ENCODE peak calls at places on chromosomes 13 and 19, in five cellular contexts. O is H1, L is A549, R is HepG2, F is K562. P is an unnamed sample.

GRCh38 chr19:9040131-9040530 is 29.9 kb upstream of the MUC16 start:
- DNase-seq in O (no peak), L (no peak), R (no peak), F (no peak), P (no peak)

GRCh38 chr19:19651076-19651475 is 7.6 kb upstream of the GMIP start:
- DNase-seq in O (no peak), L (no peak), R (no peak), F (no peak), P (no peak)

GRCh38 chr19:47998800-47999199 is 4.4 kb downstream of the ELSPBP1 start:
- DNase-seq in O (no peak), L (no peak), R (no peak), F (peak; percentile 46), P (no peak)

GRCh38 chr13:113792821-113793717 is 34.0 kb downstream of the TMEM255B start:
- DNase-seq in O (no peak), L (no peak), R (no peak), F (no peak), P (no peak)

GRCh38 chr19:54096642-54097106 is 3.9 kb downstream of the OSCAR start:
- DNase-seq in O (peak; percentile 62), L (peak; percentile 68), R (no peak), F (peak; percentile 36), P (peak; percentile 17)

GRCh38 chr13:88162076-88162702 is 491.0 kb downstream of the SLITRK5 start:
- DNase-seq in O (no peak), L (no peak), R (no peak), F (no peak), P (no peak)

GRCh38 chr19:50402544-50403301 is 16.0 kb upstream of the SPIB start:
- DNase-seq in O (no peak), L (no peak), R (no peak), F (no peak), P (no peak)

GRCh38 chr19:8682931-8683330 is 15.7 kb downstream of the ACTL9 start:
- DNase-seq in O (no peak), L (no peak), R (no peak), F (no peak), P (no peak)

GRCh38 chr13:80989770-80990169 is 648.8 kb upstream of the SPRY2 start:
- DNase-seq in O (no peak), L (no peak), R (no peak), F (no peak), P (no peak)

GRCh38 chr13:40221460-40222201 is 444.8 kb downstream of the FOXO1 start:
- DNase-seq in O (no peak), L (no peak), R (peak; percentile 41), F (no peak), P (no peak)

GRCh38 chr13:75214846-75215245 is 267.1 kb downstream of the TBC1D4 start:
- DNase-seq in O (no peak), L (no peak), R (no peak), F (no peak), P (no peak)

GRCh38 chr13:113998781-113999617 is 25.1 kb upstream of the C13orf46 start:
- DNase-seq in O (no peak), L (no peak), R (no peak), F (no peak), P (no peak)

GRCh38 chr19:2630352-2631001 is 72.0 kb downstream of the GNG7 start:
- DNase-seq in O (no peak), L (no peak), R (no peak), F (no peak), P (no peak)

GRCh38 chr13:40590112-40590862 is 76.2 kb downstream of the FOXO1 start:
- DNase-seq in O (no peak), L (no peak), R (no peak), F (no peak), P (no peak)

GRCh38 chr13:98975822-98976261 is 2.0 kb downstream of the DOCK9 start:
- DNase-seq in O (no peak), L (no peak), R (no peak), F (peak; percentile 80), P (no peak)

GRCh38 chr13:107518292-107518691 is 697.0 kb downstream of the LIG4 start:
- DNase-seq in O (no peak), L (no peak), R (no peak), F (no peak), P (peak; percentile 48)

GRCh38 chr19:15101479-15102082 is 5.6 kb upstream of the SYDE1 start:
- DNase-seq in O (peak; percentile 87), L (no peak), R (peak; percentile 52), F (peak; percentile 60), P (peak; percentile 56)

GRCh38 chr19:14505488-14506239 is 9.7 kb upstream of the GIPC1 start:
- DNase-seq in O (peak; percentile 97), L (peak; percentile 68), R (peak; percentile 64), F (peak; percentile 87), P (peak; percentile 76)

GRCh38 chr13:112839347-112840105 is 129.5 kb upstream of the MCF2L start:
- DNase-seq in O (no peak), L (no peak), R (no peak), F (no peak), P (peak; percentile 61)

GRCh38 chr13:113539822-113540221 is 44.7 kb upstream of the TFDP1 start:
- DNase-seq in O (no peak), L (no peak), R (no peak), F (no peak), P (no peak)

GRCh38 chr13:79786176-79786575 is 305.2 kb downstream of the NDFIP2 start:
- DNase-seq in O (no peak), L (no peak), R (no peak), F (no peak), P (no peak)

GRCh38 chr13:72062566-72062965 is 195.6 kb upstream of the DACH1 start:
- DNase-seq in O (peak; percentile 56), L (no peak), R (no peak), F (no peak), P (no peak)

GRCh38 chr19:50242586-50242985 is 39.2 kb downstream of the MYH14 start:
- DNase-seq in O (no peak), L (no peak), R (no peak), F (no peak), P (no peak)

GRCh38 chr13:49585220-49586157 is at the start of gene RCBTB1:
- DNase-seq in O (peak; percentile 82), L (peak; percentile 69), R (peak; percentile 52), F (peak; percentile 87), P (peak; percentile 45)

GRCh38 chr19:23868630-23869029 is 46.1 kb upstream of the ZNF726 start:
- DNase-seq in O (no peak), L (no peak), R (no peak), F (no peak), P (no peak)

DNA sequence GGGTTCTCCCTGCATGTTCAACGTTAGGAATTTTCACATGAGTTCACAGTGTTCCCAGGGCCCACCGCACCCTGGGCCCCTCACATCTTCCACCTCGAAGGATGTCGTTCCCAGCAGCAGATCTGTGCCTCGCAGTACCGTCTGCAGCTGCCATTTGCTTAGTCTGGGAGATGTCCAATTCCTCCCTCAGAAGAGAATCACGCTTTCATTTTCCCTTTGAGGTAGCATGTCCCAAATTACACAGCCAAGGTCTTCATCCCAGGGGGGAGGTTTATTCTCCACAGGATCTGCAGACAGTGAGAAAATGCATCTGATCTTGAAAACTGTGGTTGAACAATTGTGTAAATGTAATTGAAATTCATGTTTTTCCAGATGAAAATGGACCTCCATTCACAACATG is 150.2 kb downstream of the DCT start:
- DNase-seq in O (no peak), L (no peak), R (no peak), F (no peak), P (peak; percentile 69)
- TF ChIP-seq MAFK in O (no peak), L (no peak), R (no peak), F (no peak), P (no peak)

GRCh38 chr19:4088975-4089374 is 22.3 kb upstream of the ZBTB7A start:
- DNase-seq in O (no peak), L (no peak), R (no peak), F (no peak), P (no peak)
- TF ChIP-seq MAFK in O (no peak), L (no peak), R (no peak), F (no peak), P (no peak)

GRCh38 chr13:30736461-30736860 is 1.1 kb downstream of the ALOX5AP start:
- DNase-seq in O (no peak), L (no peak), R (no peak), F (no peak), P (no peak)

GRCh38 chr13:30738946-30739528 is 3.7 kb downstream of the ALOX5AP start:
- DNase-seq in O (no peak), L (no peak), R (no peak), F (no peak), P (no peak)

GRCh38 chr13:30736921-30737320 is 1.6 kb downstream of the ALOX5AP start:
- DNase-seq in O (no peak), L (no peak), R (no peak), F (no peak), P (no peak)

GRCh38 chr13:30738526-30738925 is 3.2 kb downstream of the ALOX5AP start:
- DNase-seq in O (no peak), L (no peak), R (no peak), F (no peak), P (no peak)

DNA sequence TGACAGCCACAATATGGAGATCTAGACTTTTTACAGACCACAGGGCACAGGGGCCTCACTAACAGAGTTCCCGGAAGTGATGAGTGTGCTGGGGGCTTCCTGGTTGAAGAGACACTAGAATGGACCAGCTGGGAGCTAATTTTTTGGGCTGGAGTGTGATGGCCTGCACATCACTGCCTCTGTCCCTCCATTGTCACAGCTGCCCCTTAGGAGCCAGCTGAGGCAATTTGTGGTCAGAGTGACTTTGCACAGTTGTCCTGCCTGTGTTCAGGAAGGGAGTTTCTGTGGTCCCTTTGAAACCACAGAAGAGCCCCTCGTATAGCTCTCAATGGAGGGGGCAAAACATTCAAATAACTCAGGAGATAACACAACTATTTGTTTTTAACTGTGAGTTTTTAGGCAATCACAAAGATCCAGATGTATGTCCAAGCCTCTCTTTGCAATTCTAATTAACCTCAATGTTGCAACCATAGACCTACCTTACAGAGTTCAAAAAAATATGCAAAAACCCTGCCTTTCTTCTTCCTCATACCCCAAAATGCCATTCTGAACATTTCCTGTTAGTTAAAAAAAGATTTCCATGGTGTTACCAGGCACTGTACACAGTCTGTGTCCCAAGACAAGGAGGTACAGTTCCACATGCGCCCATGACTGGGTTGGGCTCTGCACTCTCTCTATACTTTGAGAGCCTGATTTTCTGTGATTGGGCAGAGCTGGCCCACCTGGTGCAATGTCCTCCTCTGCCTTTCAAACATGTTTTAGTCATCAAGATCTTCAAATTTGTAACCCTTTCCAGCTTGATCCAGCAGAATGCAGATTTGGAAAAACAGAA is 2.4 kb downstream of the ALOX5AP start:
- DNase-seq in O (no peak), L (no peak), R (no peak), F (no peak), P (no peak)
- TF ChIP-seq MAFK in O (no peak), L (no peak), R (no peak), F (no peak), P (no peak)

DNA sequence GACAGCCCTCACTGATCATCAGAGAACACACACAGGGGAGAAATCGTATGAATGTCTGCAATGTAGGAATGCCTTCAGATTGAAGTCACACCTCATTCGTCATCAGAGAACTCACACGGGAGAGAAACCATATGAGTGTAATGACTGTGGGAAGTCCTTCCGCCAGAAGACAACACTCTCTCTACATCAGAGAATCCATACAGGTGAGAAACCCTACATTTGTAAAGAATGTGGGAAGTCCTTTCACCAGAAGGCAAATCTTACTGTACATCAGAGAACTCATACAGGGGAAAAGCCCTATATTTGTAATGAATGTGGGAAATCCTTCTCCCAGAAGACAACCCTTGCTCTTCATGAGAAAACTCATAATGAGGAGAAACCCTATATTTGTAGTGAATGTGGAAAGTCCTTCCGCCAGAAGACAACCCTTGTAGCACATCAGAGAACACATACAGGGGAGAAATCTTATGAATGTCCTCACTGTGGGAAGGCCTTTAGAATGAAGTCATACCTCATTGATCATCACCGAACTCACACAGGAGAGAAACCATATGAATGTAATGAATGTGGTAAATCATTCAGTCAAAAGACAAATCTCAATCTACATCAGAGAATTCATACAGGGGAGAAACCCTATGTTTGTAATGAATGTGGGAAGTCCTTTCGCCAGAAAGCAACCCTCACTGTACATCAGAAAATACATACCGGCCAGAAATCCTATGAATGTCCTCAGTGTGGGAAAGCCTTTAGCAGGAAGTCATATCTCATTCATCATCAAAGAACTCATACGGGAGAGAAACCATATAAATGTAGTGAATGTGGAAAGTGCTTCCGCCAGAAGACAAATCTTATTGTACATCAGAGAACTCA is 32.5 kb downstream of the ZNF567 start:
- DNase-seq in O (no peak), L (no peak), R (no peak), F (no peak), P (no peak)
- TF ChIP-seq MAFK in O (no peak), L (no peak), R (no peak), F (no peak), P (no peak)